ENCODE peak calls at places on chromosomes 4 and X, in seven cellular contexts. R is MM.1S, F is DND-41, Z is tibial nerve, V is heart right ventricle, Y is A549, G is adrenal gland. K is an unnamed sample. For H3K4me1, the result is how much of the 10 kb centered on the place peaks cover.

GRCh38 chr4:148203056-148203898 is 238.9 kb downstream of the NR3C2 start:
- DNase-seq in V (no peak), F (no peak), G (no peak), Z (no peak), R (no peak), Y (no peak), K (peak)

GRCh38 chr4:183821090-183821853 is 83.8 kb upstream of the STOX2 start:
- DNase-seq in F (no peak), Y (no peak), R (no peak), Z (no peak), G (no peak), V (no peak), K (no peak)

GRCh38 chr4:65670331-65671031 is at the start of gene EPHA5:
- DNase-seq in R (peak), Z (peak), V (peak), F (peak), Y (peak), G (peak), K (peak)

GRCh38 chrX:119468186-119468929 is at the start of gene SLC25A5:
- DNase-seq in Z (peak), G (peak), Y (peak), V (peak), R (peak), F (peak), K (peak)

GRCh38 chrX:7330971-7331746 is 183.2 kb upstream of the PUDP start:
- DNase-seq in Z (peak), F (no peak), V (no peak), Y (peak), G (peak), R (no peak), K (peak)

GRCh38 chr4:150090836-150091235 is 12.6 kb downstream of the DCLK2 start:
- DNase-seq in R (no peak), Z (no peak), Y (no peak), G (no peak), V (no peak), F (no peak), K (no peak)

GRCh38 chrX:108699368-108699767 is 37.0 kb downstream of the IRS4 start:
- DNase-seq in V (no peak), Y (peak), Z (no peak), R (peak), G (no peak), F (no peak), K (peak)

GRCh38 chrX:9912341-9912740 is 54.8 kb upstream of the CLDN34 start:
- DNase-seq in Y (no peak), V (no peak), G (no peak), Z (no peak), R (no peak), F (no peak), K (peak)

GRCh38 chrX:41317487-41318208 is 16.3 kb upstream of the DDX3X start:
- DNase-seq in G (no peak), Y (no peak), Z (no peak), V (no peak), R (no peak), F (no peak), K (no peak)

GRCh38 chrX:132409780-132410556 is 78.9 kb downstream of the MBNL3 start:
- DNase-seq in Z (no peak), G (no peak), V (no peak), F (no peak), R (no peak), Y (no peak), K (no peak)
- H3K4me1 ChIP-seq in Z (under half), G (under half), V (under half), F (under half), R (under half), Y (under half), K (under half)

DNA sequence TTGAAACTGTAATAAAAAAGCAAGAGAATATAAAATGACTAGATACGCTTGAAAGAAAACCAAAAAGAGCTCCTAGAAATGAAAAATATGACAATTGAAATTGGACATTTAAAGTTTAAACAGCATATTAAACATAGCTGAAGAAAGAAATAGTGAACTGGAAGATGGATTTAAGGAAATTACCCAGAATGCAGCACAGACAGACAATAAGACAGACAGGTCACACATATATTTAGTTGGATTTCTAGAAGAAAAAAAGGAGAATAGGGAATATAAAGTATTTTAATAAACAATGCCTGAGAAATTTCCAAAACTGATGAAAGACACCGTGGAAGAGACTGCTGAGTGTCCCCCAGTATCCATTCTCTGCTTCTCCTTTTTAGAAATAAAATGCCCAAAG is 6.6 kb downstream of the DUSP9 start:
- DNase-seq in Y (no peak), F (no peak), R (no peak), V (no peak), G (no peak), Z (no peak), K (no peak)
- TF ChIP-seq CTCF in Y (no peak), F (no peak), R (no peak), V (no peak), G (no peak), Z (no peak), K (no peak)

DNA sequence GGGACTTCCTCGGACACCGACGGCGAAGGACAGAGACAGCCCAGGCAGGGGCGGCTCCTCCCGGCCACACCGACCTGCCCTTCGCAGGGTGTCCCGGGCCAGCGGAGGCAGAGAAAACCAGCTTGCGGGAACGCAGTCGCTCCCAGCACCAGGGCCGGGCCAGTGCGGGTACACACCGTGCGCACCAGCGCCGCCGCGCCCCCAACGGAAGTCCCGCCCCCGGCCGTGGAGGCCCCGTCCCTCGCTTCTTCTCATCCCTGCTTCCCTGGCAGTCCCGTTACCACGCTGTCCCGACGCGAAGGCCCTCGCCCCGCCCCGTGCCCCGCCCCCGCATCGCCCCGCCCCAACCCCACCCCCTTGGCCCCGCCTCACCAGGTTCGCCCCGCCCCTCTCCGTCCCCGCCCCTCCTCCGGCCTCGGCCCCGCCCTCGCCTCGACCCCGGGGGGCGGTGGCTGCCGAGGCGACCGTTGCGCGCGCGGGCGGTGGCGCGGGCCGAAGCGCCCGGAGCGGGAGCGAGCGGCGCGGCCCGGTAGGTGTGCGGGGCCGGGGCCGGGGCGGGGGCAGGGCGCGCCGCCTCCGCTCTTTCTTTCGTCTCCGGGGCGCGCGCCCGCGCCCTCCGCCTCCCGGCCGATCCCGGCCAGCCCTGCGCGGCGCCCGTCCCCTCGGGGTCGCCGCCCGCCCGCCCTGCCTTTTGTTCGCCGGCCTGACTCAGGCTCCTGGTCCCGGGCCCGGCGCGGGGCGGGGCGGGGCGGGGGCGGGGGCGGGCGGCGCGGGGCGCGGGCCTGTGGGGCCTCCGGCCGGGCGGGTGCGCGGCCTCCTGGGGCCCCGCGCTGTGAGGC is at the start of gene RGS12:
- DNase-seq in V (peak), Y (peak), Z (peak), R (peak), F (peak), G (peak), K (peak)
- H3K27ac ChIP-seq in V (peak), Y (peak), Z (peak), R (peak), F (no peak), G (peak), K (peak)

DNA sequence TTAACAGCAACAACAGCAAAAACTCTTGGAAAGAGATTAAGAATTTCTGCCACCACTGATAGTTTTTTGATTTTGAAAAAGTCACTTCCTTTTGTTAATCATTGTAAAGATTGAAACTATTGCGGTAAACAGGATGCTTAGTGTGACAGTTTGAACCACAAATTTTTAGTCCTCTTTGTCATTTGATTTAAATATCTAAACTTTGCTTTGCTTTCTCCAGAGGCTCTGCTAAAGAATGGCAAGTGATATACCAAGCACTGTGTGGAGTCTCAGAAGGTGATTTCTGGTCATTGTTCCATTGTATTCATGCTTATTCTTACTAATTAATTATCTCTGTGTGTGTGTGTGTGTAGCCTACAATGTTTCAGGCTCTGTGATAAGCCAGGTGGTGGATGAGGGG is 155.6 kb downstream of the BMPR1B start:
- DNase-seq in R (peak), V (no peak), G (no peak), Z (no peak), F (no peak), Y (no peak), K (no peak)
- H3K4me1 ChIP-seq in R (under half), V (under half), G (under half), Z (under half), F (under half), Y (under half), K (under half)

GRCh38 chr4:154545689-154546088 is 4.5 kb downstream of the PLRG1 start:
- DNase-seq in Z (no peak), G (no peak), Y (no peak), V (no peak), F (no peak), R (no peak), K (no peak)

GRCh38 chr4:154551872-154552686 is 1.9 kb upstream of the PLRG1 start:
- DNase-seq in V (peak), F (peak), Z (peak), Y (peak), G (peak), R (peak), K (peak)

GRCh38 chr4:154549894-154550790 is at the start of gene PLRG1:
- DNase-seq in F (peak), Y (peak), R (peak), Z (peak), V (peak), G (peak), K (peak)
- TF ChIP-seq CTCF in F (peak), Y (no peak), R (no peak), Z (peak), V (peak), G (peak), K (no peak)

GRCh38 chr4:3228881-3229280 is 20.1 kb upstream of the MSANTD1 start:
- DNase-seq in R (no peak), V (no peak), G (no peak), Z (no peak), Y (no peak), F (no peak), K (no peak)
- H3K27ac ChIP-seq in R (no peak), V (no peak), G (no peak), Z (no peak), Y (no peak), F (no peak), K (no peak)

GRCh38 chrX:13076176-13076956 is 31.9 kb upstream of the FAM9C start:
- DNase-seq in V (no peak), F (no peak), R (no peak), G (no peak), Y (no peak), Z (no peak), K (no peak)
- H3K4me1 ChIP-seq in V (under half), F (half or more), R (under half), G (under half), Y (under half), Z (under half), K (under half)

DNA sequence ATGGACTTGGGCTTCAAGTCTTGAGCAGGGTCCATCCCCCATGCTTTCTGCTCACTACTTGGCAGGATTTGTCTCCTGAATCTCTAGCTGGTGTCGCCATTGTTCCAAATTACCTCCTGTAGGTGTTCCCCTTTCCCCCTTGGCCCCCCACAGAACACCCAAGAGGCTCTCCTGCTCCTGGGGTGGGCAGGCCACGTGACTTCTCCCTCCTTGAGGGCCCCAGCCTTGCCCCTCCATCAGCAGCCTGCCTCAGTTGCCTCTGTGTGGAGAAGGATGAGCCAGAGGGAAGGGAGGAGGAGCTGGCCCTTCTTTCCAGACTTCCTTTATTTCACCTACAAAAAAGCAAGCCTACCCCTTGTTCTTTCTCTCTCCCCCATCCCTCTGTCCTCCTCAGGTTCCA is 1.8 kb downstream of the GPR78 start:
- DNase-seq in R (no peak), Z (no peak), F (no peak), G (no peak), V (no peak), Y (no peak), K (no peak)
- TF ChIP-seq CTCF in R (no peak), Z (no peak), F (no peak), G (no peak), V (no peak), Y (no peak), K (no peak)

GRCh38 chr4:122762966-122763716 is 30.6 kb downstream of the BBS12 start:
- DNase-seq in Y (no peak), F (no peak), R (no peak), V (no peak), G (no peak), Z (no peak), K (no peak)

GRCh38 chr4:122766353-122766705 is 33.8 kb downstream of the BBS12 start:
- DNase-seq in F (no peak), V (no peak), Y (no peak), Z (no peak), G (no peak), R (no peak), K (no peak)

GRCh38 chr4:122764071-122764807 is 31.7 kb downstream of the BBS12 start:
- DNase-seq in G (no peak), F (no peak), R (no peak), Z (no peak), Y (no peak), V (no peak), K (peak)

GRCh38 chr4:122765702-122766352 is 33.3 kb downstream of the BBS12 start:
- DNase-seq in Y (peak), F (no peak), R (no peak), Z (no peak), V (no peak), G (no peak), K (no peak)

DNA sequence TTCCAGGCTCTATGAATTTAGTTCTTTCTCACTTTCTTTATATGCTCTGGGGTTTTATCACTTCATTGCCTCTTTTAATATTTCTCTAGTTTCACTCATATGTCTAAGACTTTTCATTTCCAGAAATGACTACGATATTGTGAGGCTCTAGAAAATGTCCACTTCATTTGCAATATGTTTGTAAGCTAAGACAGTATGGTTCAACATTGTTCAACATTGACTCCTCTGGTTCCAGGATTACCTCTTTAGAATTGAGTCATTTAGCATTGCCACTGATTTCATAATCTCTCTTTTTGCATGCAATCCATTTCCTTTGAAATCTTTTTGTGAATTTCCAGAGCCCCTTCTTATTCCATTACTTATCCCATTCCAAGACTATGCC is 32.3 kb downstream of the BBS12 start:
- DNase-seq in R (no peak), F (no peak), Z (no peak), V (no peak), Y (peak), G (no peak), K (peak)
- H3K27ac ChIP-seq in R (no peak), F (no peak), Z (no peak), V (no peak), Y (peak), G (no peak), K (no peak)